ENCODE peak calls at places on chromosomes 16 and 17, in five cellular contexts. X is CD8-positive, alpha-beta memory T cell; P is fibroblast of the aortic adventitia; H is activated T-helper 2 cell treated with anti-CD3 and anti-CD28 coated beads, Interferon-gamma antibody, Interleukin-2, Interleukin-4, amounts not matched to agents 10 μg/mL and 5 μg/mL and 100 μg/mL, durations not matched to agents 14 hours and 24 hours and 36 hours; C is PC-3. W is an unnamed sample.

GRCh38 chr17:42248351-42249179 is 27.6 kb downstream of the STAT5B start:
- DNase-seq in H (peak; percentile 74), C (no peak), X (peak; percentile 85), P (peak; percentile 98), W (peak; percentile 88)

GRCh38 chr17:81516439-81516838 is 3.8 kb upstream of the ACTG1 start:
- DNase-seq in P (no peak), C (no peak), X (no peak), H (no peak), W (peak; percentile 45)

GRCh38 chr16:17391715-17392114 is 79.0 kb downstream of the XYLT1 start:
- DNase-seq in X (no peak), C (no peak), P (no peak), H (no peak), W (no peak)

GRCh38 chr16:454397-454940 is 29.0 kb downstream of the RAB11FIP3 start:
- DNase-seq in H (no peak), X (no peak), P (no peak), C (no peak), W (no peak)

GRCh38 chr16:3963203-3963602 is 82.7 kb upstream of the CREBBP start:
- DNase-seq in C (no peak), H (no peak), X (peak; percentile 56), P (no peak), W (no peak)

GRCh38 chr16:48720266-48720665 is 110.3 kb upstream of the N4BP1 start:
- DNase-seq in C (peak; percentile 36), H (no peak), P (peak; percentile 9), X (no peak), W (no peak)

GRCh38 chr17:61413654-61414133 is 14.1 kb downstream of the TBX2 start:
- DNase-seq in H (no peak), C (no peak), X (no peak), P (no peak), W (no peak)

GRCh38 chr17:28492352-28493310 is 13.5 kb upstream of the FOXN1 start:
- DNase-seq in C (no peak), P (no peak), H (no peak), X (no peak), W (no peak)

GRCh38 chr16:73065617-73066313 is 17.8 kb upstream of the ZFHX3 start:
- DNase-seq in H (no peak), P (peak; percentile 52), X (no peak), C (no peak), W (no peak)

GRCh38 chr17:27247071-27247957 is 46.6 kb upstream of the WSB1 start:
- DNase-seq in C (peak; percentile 98), P (peak; percentile 40), H (no peak), X (no peak), W (peak; percentile 93)

GRCh38 chr16:50662306-50662940 is 18.7 kb downstream of the SNX20 start:
- DNase-seq in C (no peak), H (no peak), X (no peak), P (no peak), W (no peak)

GRCh38 chr17:66570353-66571195 is 264.3 kb upstream of the CACNG5 start:
- DNase-seq in C (peak; percentile 83), P (no peak), X (no peak), H (no peak), W (peak; percentile 18)

GRCh38 chr17:19258371-19258770 is 21.2 kb downstream of the EPN2 start:
- DNase-seq in P (no peak), X (no peak), C (no peak), H (no peak), W (no peak)

GRCh38 chr16:25966172-25967097 is 274.7 kb downstream of the HS3ST4 start:
- DNase-seq in X (no peak), P (no peak), H (no peak), C (no peak), W (no peak)

GRCh38 chr17:68832140-68832871 is 122.9 kb downstream of the ABCA8 start:
- DNase-seq in X (no peak), H (no peak), C (no peak), P (no peak), W (no peak)

GRCh38 chr16:49462989-49463371 is 89.4 kb downstream of the C16orf78 start:
- DNase-seq in P (no peak), C (no peak), X (no peak), H (no peak), W (peak; percentile 27)

GRCh38 chr16:79167893-79168292 is 432.6 kb downstream of the MAF start:
- DNase-seq in X (no peak), P (no peak), C (no peak), H (no peak), W (no peak)

GRCh38 chr17:56486732-56487131 is 106.8 kb upstream of the NOG start:
- DNase-seq in X (no peak), C (no peak), P (no peak), H (no peak), W (no peak)

GRCh38 chr16:17676171-17676570 is 205.4 kb upstream of the XYLT1 start:
- DNase-seq in C (no peak), X (no peak), H (no peak), P (no peak), W (no peak)

GRCh38 chr17:6924121-6924676 is 71.7 kb upstream of the ALOX12 start:
- DNase-seq in X (no peak), C (no peak), H (no peak), P (peak; percentile 20), W (no peak)

GRCh38 chr17:79947351-79948031 is 88.2 kb downstream of the TBC1D16 start:
- DNase-seq in P (no peak), H (no peak), C (no peak), X (no peak), W (peak; percentile 43)

GRCh38 chr17:43403846-43404245 is 5.1 kb downstream of the ARL4D start:
- DNase-seq in H (no peak), X (no peak), P (no peak), C (no peak), W (no peak)

GRCh38 chr17:48462946-48463345 is 32.9 kb upstream of the SKAP1 start:
- DNase-seq in X (no peak), H (no peak), C (no peak), P (no peak), W (no peak)

GRCh38 chr16:1413684-1414531 is 596 bp downstream of the UNKL start:
- DNase-seq in C (peak; percentile 41), X (peak; percentile 54), P (peak; percentile 39), H (peak; percentile 58), W (no peak)

GRCh38 chr16:73447850-73448249 is 399.9 kb upstream of the ZFHX3 start:
- DNase-seq in C (no peak), X (no peak), H (no peak), P (no peak), W (no peak)

GRCh38 chr17:57553991-57554825 is 190.9 kb downstream of the CCDC182 start:
- DNase-seq in X (no peak), H (no peak), C (no peak), P (no peak), W (no peak)

W was measured in left lobe of liver.